ENCODE peak calls at places on chromosomes 13 and 19, in nine cellular contexts. N is heart right ventricle, A is AG10803, J is NCI-H1417, B is mucosa of descending colon, Q is T1000, G is mesothelial cell of epicardium, E is myocyte, W is GM12891. H is an unnamed sample.

GRCh38 chr19:2207991-2208860 is 27.9 kb downstream of the PLEKHJ1 start:
- DNase-seq in Q (peak), B (peak), G (no peak), A (peak), J (peak), N (peak), E (peak), W (peak), H (no peak)

GRCh38 chr19:2291185-2291751 is 9.3 kb upstream of the PEAK3 start:
- DNase-seq in G (no peak), B (no peak), E (no peak), A (no peak), W (no peak), J (peak), Q (no peak), N (no peak), H (no peak)

GRCh38 chr13:57311009-57311586 is 144.1 kb downstream of the PRR20E start:
- DNase-seq in J (no peak), Q (no peak), W (no peak), B (no peak), G (no peak), N (no peak), A (no peak), E (no peak), H (no peak)

GRCh38 chr13:73286177-73286576 is 227.4 kb downstream of the KLF5 start:
- DNase-seq in N (no peak), A (no peak), G (no peak), J (no peak), Q (no peak), B (no peak), E (no peak), W (no peak), H (no peak)

GRCh38 chr19:17391371-17392151 is 2.4 kb downstream of the CCDC194 start:
- DNase-seq in E (peak), B (no peak), A (no peak), J (no peak), Q (no peak), G (no peak), N (no peak), W (no peak), H (no peak)

GRCh38 chr13:41544824-41545707 is 87.7 kb downstream of the RGCC start:
- DNase-seq in A (peak), G (no peak), E (no peak), N (no peak), J (no peak), B (no peak), Q (no peak), W (no peak), H (no peak)

GRCh38 chr19:33064117-33064777 is 441 bp downstream of the RHPN2 start:
- DNase-seq in B (peak), A (no peak), W (peak), J (peak), Q (no peak), E (peak), N (no peak), G (peak), H (peak)

GRCh38 chr13:60431108-60431700 is 34.2 kb downstream of the TDRD3 start:
- DNase-seq in E (peak), Q (no peak), B (no peak), N (no peak), G (no peak), J (peak), W (no peak), A (peak), H (no peak)

H was measured in type B pancreatic cell.